ENCODE peak calls at places on chromosomes 5 and 9, in ten cellular contexts. L, W, Z, D, X, S, O, M, N and K are unnamed samples.

GRCh38 chr5:2374703-2375102 is 376.8 kb downstream of the IRX2 start:
- DNase-seq in L (no peak), W (no peak), Z (no peak), D (no peak), X (no peak), S (no peak), O (no peak), M (no peak), N (no peak), K (peak; percentile 77)

GRCh38 chr9:114069476-114070187 is 8.5 kb downstream of the AMBP start:
- DNase-seq in L (no peak), W (peak; percentile 49), Z (no peak), D (no peak), X (no peak), S (no peak), O (no peak), M (no peak), N (no peak), K (no peak)

GRCh38 chr9:876425-876824 is 34.9 kb downstream of the DMRT1 start:
- DNase-seq in L (no peak), W (no peak), Z (no peak), D (no peak), X (no peak), S (no peak), O (no peak), M (no peak), N (no peak), K (no peak)

GRCh38 chr9:131423171-131423581 is 29.3 kb downstream of the PRRC2B start:
- DNase-seq in L (no peak), W (peak; percentile 58), Z (peak; percentile 69), D (no peak), X (peak; percentile 49), S (peak; percentile 48), O (peak; percentile 81), M (peak; percentile 71), N (no peak), K (no peak)

GRCh38 chr9:104506565-104506964 is 2.5 kb downstream of the OR13F1 start:
- DNase-seq in L (no peak), W (no peak), Z (no peak), D (no peak), X (no peak), S (no peak), O (no peak), M (no peak), N (no peak), K (no peak)

GRCh38 chr9:18726546-18726945 is 252.6 kb downstream of the ADAMTSL1 start:
- DNase-seq in L (no peak), W (no peak), Z (no peak), D (no peak), X (no peak), S (no peak), O (no peak), M (peak; percentile 53), N (no peak), K (no peak)

GRCh38 chr5:172637122-172637580 is 3.9 kb upstream of the NEURL1B start:
- DNase-seq in L (peak; percentile 71), W (peak; percentile 94), Z (no peak), D (no peak), X (no peak), S (no peak), O (no peak), M (no peak), N (no peak), K (no peak)

GRCh38 chr5:60262576-60263295 is 369.2 kb upstream of the PDE4D start:
- DNase-seq in L (no peak), W (no peak), Z (no peak), D (no peak), X (no peak), S (no peak), O (no peak), M (no peak), N (no peak), K (no peak)

GRCh38 chr9:69147041-69147834 is 26.8 kb upstream of the TJP2 start:
- DNase-seq in L (no peak), W (no peak), Z (no peak), D (no peak), X (no peak), S (peak; percentile 0), O (no peak), M (no peak), N (no peak), K (peak; percentile 25)

GRCh38 chr9:113857875-113858274 is 18.2 kb upstream of the ZNF618 start:
- DNase-seq in L (no peak), W (no peak), Z (no peak), D (no peak), X (peak; percentile 32), S (no peak), O (no peak), M (no peak), N (no peak), K (no peak)

GRCh38 chr5:58453326-58453725 is 6.6 kb downstream of the PLK2 start:
- DNase-seq in L (no peak), W (no peak), Z (no peak), D (no peak), X (no peak), S (no peak), O (no peak), M (no peak), N (no peak), K (no peak)

GRCh38 chr5:64229163-64229774 is 63.6 kb downstream of the RNF180 start:
- DNase-seq in L (no peak), W (no peak), Z (no peak), D (peak; percentile 45), X (no peak), S (no peak), O (no peak), M (peak; percentile 60), N (no peak), K (no peak)

GRCh38 chr5:57366744-57367143 is 115.9 kb downstream of the ACTBL2 start:
- DNase-seq in L (no peak), W (no peak), Z (no peak), D (no peak), X (no peak), S (no peak), O (no peak), M (no peak), N (no peak), K (no peak)

GRCh38 chr9:27022920-27023319 is 17.4 kb upstream of the LRRC19 start:
- DNase-seq in L (no peak), W (no peak), Z (no peak), D (no peak), X (no peak), S (no peak), O (no peak), M (no peak), N (no peak), K (no peak)

GRCh38 chr5:108079754-108080153 is 302.1 kb downstream of the FBXL17 start:
- DNase-seq in L (no peak), W (no peak), Z (no peak), D (peak; percentile 16), X (no peak), S (no peak), O (no peak), M (peak; percentile 20), N (no peak), K (no peak)
- TF ChIP-seq CTCF in L (no peak), W (no peak), Z (no peak), D (no peak), X (no peak), S (no peak), O (no peak), M (no peak), N (no peak), K (no peak)

GRCh38 chr5:135008981-135009735 is 24.9 kb downstream of the PITX1 start:
- DNase-seq in L (no peak), W (no peak), Z (no peak), D (no peak), X (no peak), S (no peak), O (no peak), M (no peak), N (no peak), K (peak; percentile 76)

GRCh38 chr5:135009736-135010501 is 24.1 kb downstream of the PITX1 start:
- DNase-seq in L (no peak), W (no peak), Z (no peak), D (no peak), X (no peak), S (no peak), O (no peak), M (no peak), N (no peak), K (peak; percentile 67)

GRCh38 chr5:135012033-135012588 is 21.9 kb downstream of the PITX1 start:
- DNase-seq in L (no peak), W (no peak), Z (no peak), D (no peak), X (no peak), S (no peak), O (no peak), M (no peak), N (no peak), K (peak; percentile 78)

GRCh38 chr5:135011355-135012032 is 22.5 kb downstream of the PITX1 start:
- DNase-seq in L (peak; percentile 62), W (no peak), Z (peak; percentile 24), D (no peak), X (no peak), S (no peak), O (no peak), M (no peak), N (no peak), K (peak; percentile 73)

DNA sequence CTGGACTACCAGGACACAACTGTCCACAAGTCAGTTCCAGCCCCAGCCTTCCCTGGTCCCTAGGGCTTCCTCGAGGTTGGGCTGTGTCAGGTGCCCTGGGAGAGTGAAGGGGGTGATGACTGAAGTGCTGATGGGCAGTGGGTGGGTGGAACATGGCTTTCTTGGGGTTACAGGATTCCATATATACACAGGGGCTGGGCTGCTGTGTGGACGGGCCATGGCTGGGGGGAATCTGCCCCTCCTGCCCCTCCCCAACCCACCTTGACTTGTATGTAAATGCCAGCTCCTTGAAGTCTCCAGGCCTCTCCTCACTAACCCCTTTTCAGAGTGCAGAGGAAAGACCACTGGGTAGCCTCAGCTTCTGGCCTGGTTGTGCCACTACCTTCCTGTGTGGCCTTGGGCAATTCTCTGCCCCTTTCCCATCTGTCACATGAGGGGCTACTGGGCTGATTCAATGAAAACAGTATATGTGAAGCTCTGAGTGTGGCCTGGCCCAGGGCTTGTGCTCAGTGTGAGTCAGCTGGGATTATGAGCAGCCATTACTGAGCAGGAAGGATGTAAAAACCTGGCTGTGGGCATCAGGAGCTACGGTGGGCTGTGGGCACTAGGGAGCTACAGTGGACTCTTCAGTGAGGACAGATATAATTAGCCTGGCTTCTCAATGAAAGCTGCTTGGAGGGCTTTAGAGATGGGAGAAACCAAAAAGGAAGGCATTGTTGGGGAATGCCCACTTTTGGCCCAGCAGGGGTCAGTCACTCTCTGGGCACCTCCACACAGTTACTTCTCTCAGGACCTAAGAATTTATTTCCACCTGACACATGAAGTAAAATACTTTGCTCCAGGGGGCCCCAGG is 23.3 kb downstream of the PITX1 start:
- DNase-seq in L (no peak), W (no peak), Z (peak; percentile 24), D (no peak), X (no peak), S (no peak), O (no peak), M (no peak), N (no peak), K (peak; percentile 60)
- TF ChIP-seq CTCF in L (no peak), W (no peak), Z (no peak), D (no peak), X (no peak), S (no peak), O (no peak), M (no peak), N (peak; percentile 39), K (no peak)

GRCh38 chr9:135410831-135411473 is 68.6 kb upstream of the PPP1R26 start:
- DNase-seq in L (no peak), W (no peak), Z (no peak), D (no peak), X (no peak), S (no peak), O (no peak), M (no peak), N (no peak), K (no peak)
- TF ChIP-seq CTCF in L (no peak), W (no peak), Z (no peak), D (no peak), X (no peak), S (no peak), O (no peak), M (no peak), N (no peak), K (no peak)

GRCh38 chr9:4297151-4297794 is 2.6 kb downstream of the GLIS3 start:
- DNase-seq in L (peak; percentile 81), W (peak; percentile 85), Z (peak; percentile 67), D (peak; percentile 87), X (peak; percentile 49), S (peak; percentile 52), O (peak; percentile 77), M (peak; percentile 91), N (no peak), K (peak; percentile 89)
- TF ChIP-seq CTCF in L (no peak), W (peak; percentile 16), Z (peak; percentile 41), D (peak; percentile 57), X (no peak), S (no peak), O (peak; percentile 25), M (peak; percentile 49), N (peak; percentile 44), K (peak; percentile 60)